ENCODE peak calls at places on chromosomes 12 and 14, in eight cellular contexts. U, T, V, W, K, R, C and I are unnamed samples.

GRCh38 chr14:95507174-95507573 is 9.3 kb downstream of the SYNE3 start:
- DNase-seq in U (no peak), T (no peak), V (no peak), W (no peak), K (peak; percentile 23), R (no peak), C (peak; percentile 89), I (no peak)

GRCh38 chr14:35114036-35114435 is 7.8 kb downstream of the PPP2R3C start:
- DNase-seq in U (no peak), T (no peak), V (no peak), W (no peak), K (no peak), R (no peak), C (no peak), I (no peak)

GRCh38 chr12:14988035-14988434 is 15.2 kb downstream of the PDE6H start:
- DNase-seq in U (no peak), T (no peak), V (no peak), W (no peak), K (no peak), R (no peak), C (no peak), I (no peak)

GRCh38 chr14:23703027-23703426 is 66.9 kb downstream of the DHRS2 start:
- DNase-seq in U (no peak), T (no peak), V (no peak), W (no peak), K (no peak), R (no peak), C (no peak), I (no peak)

GRCh38 chr12:41681898-41682297 is 462.8 kb downstream of the GXYLT1 start:
- DNase-seq in U (no peak), T (no peak), V (no peak), W (peak; percentile 18), K (no peak), R (no peak), C (no peak), I (peak; percentile 10)

GRCh38 chr12:82299617-82300016 is 58.6 kb downstream of the CCDC59 start:
- DNase-seq in U (no peak), T (no peak), V (no peak), W (peak; percentile 52), K (no peak), R (no peak), C (no peak), I (no peak)

GRCh38 chr12:132490481-132491348 is 764 bp downstream of the FBRSL1 start:
- DNase-seq in U (no peak), T (no peak), V (peak; percentile 71), W (no peak), K (no peak), R (peak; percentile 67), C (no peak), I (peak; percentile 21)

GRCh38 chr12:88237954-88238353 is 95.8 kb downstream of the TMTC3 start:
- DNase-seq in U (no peak), T (no peak), V (no peak), W (no peak), K (no peak), R (no peak), C (no peak), I (no peak)

GRCh38 chr12:42789808-42790760 is 200.5 kb upstream of the PRICKLE1 start:
- DNase-seq in U (no peak), T (no peak), V (no peak), W (no peak), K (no peak), R (no peak), C (no peak), I (no peak)

GRCh38 chr12:64323476-64324225 is 66.9 kb downstream of the C12orf56 start:
- DNase-seq in U (no peak), T (no peak), V (no peak), W (peak; percentile 52), K (no peak), R (no peak), C (no peak), I (no peak)

GRCh38 chr12:124938606-124939427 is 24.4 kb upstream of the UBC start:
- DNase-seq in U (no peak), T (peak; percentile 41), V (peak; percentile 16), W (peak; percentile 75), K (no peak), R (no peak), C (peak; percentile 81), I (peak; percentile 88)

GRCh38 chr12:17372508-17372907 is 717.5 kb downstream of the RERGL start:
- DNase-seq in U (no peak), T (no peak), V (no peak), W (no peak), K (no peak), R (no peak), C (no peak), I (no peak)

GRCh38 chr12:41962171-41962572 is 182.5 kb downstream of the GXYLT1 start:
- DNase-seq in U (no peak), T (no peak), V (no peak), W (no peak), K (peak; percentile 27), R (no peak), C (peak; percentile 65), I (no peak)

GRCh38 chr12:81294325-81295190 is 216.7 kb downstream of the ACSS3 start:
- DNase-seq in U (no peak), T (no peak), V (no peak), W (no peak), K (no peak), R (no peak), C (no peak), I (no peak)

GRCh38 chr14:55329999-55330710 is 58.9 kb downstream of the FBXO34 start:
- DNase-seq in U (no peak), T (no peak), V (no peak), W (no peak), K (no peak), R (no peak), C (no peak), I (no peak)

GRCh38 chr12:122834921-122835692 is at the start of gene HIP1R:
- DNase-seq in U (peak; percentile 45), T (peak; percentile 63), V (peak; percentile 90), W (peak; percentile 59), K (no peak), R (peak; percentile 88), C (no peak), I (peak; percentile 69)